ENCODE peak calls at places on chromosomes 5 and 9, in six cellular contexts. S is A549, B is K562, Q is GM12878, P is endothelial cell of umbilical vein, T is HepG2. K is an unnamed sample.

GRCh38 chr5:14512574-14512973 is 69.0 kb upstream of the OTULINL start:
- DNase-seq in S (no peak), B (no peak), Q (no peak), P (no peak), T (no peak), K (no peak)

GRCh38 chr5:73213566-73213998 is 40.6 kb downstream of the TMEM174 start:
- DNase-seq in S (peak), B (no peak), Q (peak), P (no peak), T (no peak), K (no peak)

GRCh38 chr5:74166064-74166463 is 474.5 kb downstream of the ENC1 start:
- DNase-seq in S (no peak), B (no peak), Q (no peak), P (peak), T (no peak), K (no peak)

GRCh38 chr5:155052532-155052931 is 39.0 kb downstream of the KIF4B start:
- DNase-seq in S (no peak), B (no peak), Q (no peak), P (no peak), T (no peak), K (no peak)

GRCh38 chr5:28788954-28789353 is 1750.6 kb upstream of the CDH9 start:
- DNase-seq in S (no peak), B (no peak), Q (no peak), P (no peak), T (no peak), K (no peak)

GRCh38 chr9:85451680-85452079 is 290.1 kb downstream of the AGTPBP1 start:
- DNase-seq in S (no peak), B (no peak), Q (no peak), P (no peak), T (no peak), K (no peak)

GRCh38 chr5:168713051-168713450 is 133.9 kb upstream of the PANK3 start:
- DNase-seq in S (no peak), B (no peak), Q (no peak), P (no peak), T (no peak), K (no peak)

GRCh38 chr9:22119537-22120167 is 110.5 kb upstream of the CDKN2B start:
- DNase-seq in S (no peak), B (no peak), Q (no peak), P (peak), T (peak), K (no peak)

GRCh38 chr9:130634191-130634768 is 30.1 kb upstream of the PRDM12 start:
- DNase-seq in S (no peak), B (no peak), Q (no peak), P (no peak), T (no peak), K (no peak)

GRCh38 chr5:14373685-14374084 is 207.9 kb upstream of the OTULINL start:
- DNase-seq in S (no peak), B (no peak), Q (no peak), P (no peak), T (peak), K (no peak)

GRCh38 chr5:60293518-60293917 is 400.0 kb upstream of the PDE4D start:
- DNase-seq in S (no peak), B (no peak), Q (no peak), P (no peak), T (no peak), K (no peak)

GRCh38 chr5:60297658-60298057 is 402.3 kb downstream of the DEPDC1B start:
- DNase-seq in S (no peak), B (no peak), Q (no peak), P (no peak), T (no peak), K (no peak)

GRCh38 chr5:60299944-60300343 is 400.0 kb downstream of the DEPDC1B start:
- DNase-seq in S (no peak), B (no peak), Q (no peak), P (no peak), T (no peak), K (no peak)

DNA sequence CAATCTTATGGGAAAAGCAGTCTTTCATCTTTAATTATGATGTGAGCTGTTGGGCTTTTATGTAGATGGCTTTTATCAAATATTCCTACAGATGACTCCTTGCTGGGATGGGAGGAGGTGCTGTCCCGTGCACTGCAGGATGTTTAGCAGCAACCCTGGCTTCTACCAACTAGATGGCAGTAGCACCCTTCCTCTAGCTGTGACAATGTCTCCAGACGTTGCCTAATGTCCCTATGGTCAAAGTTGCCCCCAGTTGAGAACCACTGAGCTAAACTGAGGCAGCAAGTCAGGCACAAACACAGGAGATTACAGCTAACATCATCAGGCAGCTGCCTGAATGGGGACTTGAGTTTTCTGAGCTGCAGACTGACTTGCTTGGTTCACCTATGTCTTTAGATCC is 401.9 kb upstream of the PDE4D start:
- DNase-seq in S (peak), B (no peak), Q (peak), P (peak), T (peak), K (peak)
- TF ChIP-seq CTCF in S (peak), B (no peak), Q (peak), P (peak), T (peak), K (peak)

GRCh38 chr9:128244443-128245226 is 31.2 kb downstream of the GOLGA2 start:
- DNase-seq in S (no peak), B (peak), Q (no peak), P (no peak), T (peak), K (peak)
- TF ChIP-seq MYC in S (no peak), B (no peak), Q (no peak), P (no peak), T (no peak), K (peak)

GRCh38 chr9:128438343-128439109 is 17.3 kb upstream of the ODF2 start:
- DNase-seq in S (peak), B (peak), Q (no peak), P (peak), T (peak), K (peak)
- TF ChIP-seq CTCF in S (peak), B (peak), Q (peak), P (peak), T (peak), K (peak)

GRCh38 chr9:136403915-136404800 is 4.2 kb upstream of the SNAPC4 start:
- DNase-seq in S (no peak), B (no peak), Q (peak), P (no peak), T (no peak), K (no peak)

GRCh38 chr9:136402067-136402466 is 2.1 kb upstream of the SNAPC4 start:
- DNase-seq in S (no peak), B (no peak), Q (no peak), P (no peak), T (no peak), K (no peak)

GRCh38 chr9:136404801-136405136 is 4.8 kb upstream of the SNAPC4 start:
- DNase-seq in S (no peak), B (no peak), Q (no peak), P (no peak), T (no peak), K (no peak)

GRCh38 chr9:136405481-136405880 is 4.9 kb downstream of the ENTR1 start:
- DNase-seq in S (no peak), B (no peak), Q (no peak), P (no peak), T (no peak), K (no peak)

DNA sequence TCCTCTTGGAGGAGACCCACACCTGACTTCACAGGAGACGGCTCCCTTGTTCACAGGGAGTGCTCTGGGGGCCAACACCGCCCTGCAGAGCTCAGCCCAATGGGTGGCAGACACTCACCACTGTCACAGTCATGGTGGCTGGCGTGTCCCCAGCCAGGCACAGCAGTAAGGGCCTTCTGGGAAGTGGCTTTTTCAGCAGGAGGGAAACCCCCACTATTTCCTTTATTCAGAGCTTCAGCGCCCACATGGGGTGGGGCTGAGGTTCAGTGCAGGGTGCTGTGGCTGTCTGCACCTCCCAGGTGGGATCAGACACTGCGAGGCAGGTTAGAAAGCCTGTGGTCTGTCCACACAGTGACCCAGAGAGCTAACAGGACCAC is 3.6 kb upstream of the SNAPC4 start:
- DNase-seq in S (no peak), B (no peak), Q (peak), P (no peak), T (no peak), K (no peak)
- TF ChIP-seq MYC in S (no peak), B (no peak), Q (no peak), P (no peak), T (no peak), K (no peak)

GRCh38 chr5:86986837-86987236 is 280.8 kb upstream of the RASA1 start:
- DNase-seq in S (no peak), B (no peak), Q (no peak), P (no peak), T (no peak), K (no peak)
- TF ChIP-seq CTCF in S (peak), B (peak), Q (no peak), P (no peak), T (no peak), K (no peak)

K was measured in NB4.